ENCODE peak calls at places on chromosome 22, in five cellular contexts. D is COR-L47, U is GM06990, I is activated T-helper 1 cell treated with Interleukin-2 at 50 U/mL for 16 hours, A is hippocampal formation. J is an unnamed sample.

GRCh38 chr22:42994917-42995562 is 19.9 kb downstream of the PACSIN2 start:
- DNase-seq in D (no peak), U (peak), I (no peak), A (no peak), J (no peak)

GRCh38 chr22:45576273-45576625 is 73.6 kb downstream of the FBLN1 start:
- DNase-seq in D (no peak), U (no peak), I (no peak), A (no peak), J (no peak)

GRCh38 chr22:50032941-50033601 is 20.5 kb upstream of the IL17REL start:
- DNase-seq in D (no peak), U (no peak), I (no peak), A (no peak), J (no peak)

GRCh38 chr22:19430890-19431541 is 517 bp downstream of the HIRA start:
- DNase-seq in D (peak), U (peak), I (no peak), A (no peak), J (no peak)

GRCh38 chr22:28181332-28181731 is 262.3 kb upstream of the PITPNB start:
- DNase-seq in D (no peak), U (no peak), I (no peak), A (no peak), J (no peak)

GRCh38 chr22:30774566-30774965 is 79.9 kb downstream of the OSBP2 start:
- DNase-seq in D (no peak), U (no peak), I (no peak), A (no peak), J (no peak)

GRCh38 chr22:26430600-26430999 is 1.5 kb downstream of the ASPHD2 start:
- DNase-seq in D (no peak), U (no peak), I (no peak), A (no peak), J (no peak)

GRCh38 chr22:36816338-36816634 is 549 bp downstream of the PVALB start:
- DNase-seq in D (no peak), U (no peak), I (no peak), A (no peak), J (no peak)

GRCh38 chr22:28013611-28014010 is 94.6 kb upstream of the PITPNB start:
- DNase-seq in D (no peak), U (no peak), I (no peak), A (no peak), J (no peak)

GRCh38 chr22:17920145-17920605 is 104.2 kb downstream of the MICAL3 start:
- DNase-seq in D (no peak), U (no peak), I (no peak), A (no peak), J (no peak)

GRCh38 chr22:37623075-37624016 is 14.7 kb downstream of the GGA1 start:
- DNase-seq in D (peak), U (no peak), I (peak), A (peak), J (peak)

GRCh38 chr22:32080904-32081303 is 37.8 kb downstream of the SLC5A1 start:
- DNase-seq in D (peak), U (peak), I (no peak), A (no peak), J (no peak)

GRCh38 chr22:48919851-48920589 is 907.7 kb downstream of the BRD1 start:
- DNase-seq in D (no peak), U (no peak), I (no peak), A (no peak), J (no peak)

GRCh38 chr22:44776535-44777363 is 24.4 kb downstream of the ARHGAP8 start:
- DNase-seq in D (no peak), U (no peak), I (no peak), A (no peak), J (no peak)

GRCh38 chr22:31230155-31230870 is 18.2 kb downstream of the LIMK2 start:
- DNase-seq in D (no peak), U (no peak), I (no peak), A (no peak), J (no peak)

GRCh38 chr22:31289335-31289734 is 3.0 kb downstream of the PIK3IP1 start:
- DNase-seq in D (peak), U (no peak), I (no peak), A (no peak), J (no peak)

GRCh38 chr22:39087881-39088687 is 9.0 kb upstream of the APOBEC3H start:
- DNase-seq in D (no peak), U (no peak), I (no peak), A (no peak), J (no peak)

GRCh38 chr22:21972293-21972779 is 10.3 kb downstream of the TOP3B start:
- DNase-seq in D (no peak), U (peak), I (no peak), A (no peak), J (peak)

GRCh38 chr22:30875481-30876215 is 92.9 kb downstream of the MORC2 start:
- DNase-seq in D (no peak), U (no peak), I (no peak), A (peak), J (no peak)

GRCh38 chr22:23775779-23776375 is 3.2 kb downstream of the MMP11 start:
- DNase-seq in D (no peak), U (no peak), I (no peak), A (no peak), J (no peak)

GRCh38 chr22:28931844-28932561 is 48.6 kb downstream of the ZNRF3 start:
- DNase-seq in D (no peak), U (no peak), I (no peak), A (no peak), J (no peak)

GRCh38 chr22:22684605-22685561 is 40.5 kb downstream of the GGTLC2 start:
- DNase-seq in D (no peak), U (no peak), I (no peak), A (no peak), J (no peak)

GRCh38 chr22:37880668-37881440 is 25.2 kb upstream of the MICALL1 start:
- DNase-seq in D (no peak), U (no peak), I (no peak), A (peak), J (no peak)

GRCh38 chr22:30362632-30363281 is 6.0 kb downstream of the CCDC157 start:
- DNase-seq in D (peak), U (no peak), I (no peak), A (no peak), J (no peak)

GRCh38 chr22:26887456-26887855 is 230.1 kb downstream of the MIAT start:
- DNase-seq in D (no peak), U (no peak), I (no peak), A (no peak), J (no peak)

GRCh38 chr22:47286590-47286989 is 524.1 kb downstream of the TBC1D22A start:
- DNase-seq in D (no peak), U (no peak), I (no peak), A (no peak), J (no peak)

GRCh38 chr22:39537981-39538380 is 5.4 kb upstream of the RPS19BP1 start:
- DNase-seq in D (no peak), U (no peak), I (no peak), A (no peak), J (no peak)

GRCh38 chr22:30889996-30890480 is 78.5 kb downstream of the MORC2 start:
- DNase-seq in D (no peak), U (no peak), I (no peak), A (no peak), J (no peak)

GRCh38 chr22:46090051-46090591 is 60.2 kb upstream of the PPARA start:
- DNase-seq in D (no peak), U (no peak), I (no peak), A (no peak), J (no peak)

GRCh38 chr22:16699336-16699735 is 106.7 kb upstream of the CCT8L2 start:
- DNase-seq in D (no peak), U (no peak), I (no peak), A (no peak), J (no peak)

GRCh38 chr22:38347944-38348750 is 30.9 kb upstream of the CSNK1E start:
- DNase-seq in D (no peak), U (no peak), I (no peak), A (no peak), J (no peak)

GRCh38 chr22:43209523-43209890 is 22.6 kb upstream of the TTLL12 start:
- DNase-seq in D (no peak), U (no peak), I (no peak), A (no peak), J (no peak)

GRCh38 chr22:46590334-46590733 is 29.9 kb upstream of the GRAMD4 start:
- DNase-seq in D (no peak), U (no peak), I (no peak), A (no peak), J (no peak)

GRCh38 chr22:37260939-37261338 is 16.9 kb upstream of the RAC2 start:
- DNase-seq in D (peak), U (no peak), I (peak), A (no peak), J (peak)

GRCh38 chr22:27780161-27780575 is 21.4 kb downstream of the MN1 start:
- DNase-seq in D (no peak), U (no peak), I (no peak), A (no peak), J (no peak)

GRCh38 chr22:49300241-49300640 is 527.4 kb downstream of the BRD1 start:
- DNase-seq in D (no peak), U (no peak), I (no peak), A (no peak), J (no peak)

GRCh38 chr22:27842236-27842993 is 40.9 kb upstream of the MN1 start:
- DNase-seq in D (no peak), U (no peak), I (no peak), A (no peak), J (no peak)

GRCh38 chr22:42188808-42189447 is 58.3 kb upstream of the CYP2D6 start:
- DNase-seq in D (no peak), U (no peak), I (no peak), A (no peak), J (no peak)

GRCh38 chr22:40749006-40749405 is 69.7 kb downstream of the MCHR1 start:
- DNase-seq in D (no peak), U (no peak), I (no peak), A (no peak), J (no peak)